ENCODE peak calls at places on chromosomes 16 and 17, in five cellular contexts. L is NCI-H2029; X is lower leg skin; C is endodermal cell; D is activated CD4-positive, alpha-beta T cell treated with anti-CD3 and anti-CD28 coated beads, Interleukin-2, amount 50 U/mL, for 4 hours. V is an unnamed sample.
A peak's percentile ranks its signal among the peaks of the same experiment; 100 is the strongest.

GRCh38 chr16:69927056-69927757 is 23.9 kb upstream of the CLEC18A start:
- DNase-seq in D (no peak), L (no peak), X (no peak), C (no peak), V (peak; percentile 88)

GRCh38 chr16:20167323-20167722 is 93.6 kb upstream of the GPR139 start:
- DNase-seq in D (no peak), X (no peak), C (no peak), L (no peak), V (no peak)

GRCh38 chr17:77528516-77529327 is 388.0 kb downstream of the SEC14L1 start:
- DNase-seq in C (peak; percentile 92), L (no peak), D (no peak), X (no peak), V (peak; percentile 55)

GRCh38 chr17:80029235-80029974 is 6.3 kb downstream of the TBC1D16 start:
- DNase-seq in L (peak; percentile 74), X (peak; percentile 89), C (peak; percentile 71), D (no peak), V (peak; percentile 83)

GRCh38 chr16:83606486-83607030 is 201.2 kb upstream of the HSBP1 start:
- DNase-seq in X (no peak), L (peak; percentile 5), C (peak; percentile 66), D (no peak), V (no peak)

GRCh38 chr16:11251525-11252481 is 4.2 kb downstream of the SOCS1 start:
- DNase-seq in C (no peak), L (no peak), X (no peak), D (peak; percentile 80), V (peak; percentile 81)

GRCh38 chr16:78609542-78610253 is 510.2 kb downstream of the WWOX start:
- DNase-seq in L (no peak), X (no peak), D (no peak), C (no peak), V (no peak)

GRCh38 chr17:43846963-43847369 is at the start of gene CD300LG:
- DNase-seq in C (peak; percentile 82), X (no peak), D (no peak), L (no peak), V (no peak)

GRCh38 chr16:84839054-84839453 is 19.3 kb downstream of the CRISPLD2 start:
- DNase-seq in D (no peak), L (no peak), X (no peak), C (no peak), V (peak; percentile 80)

GRCh38 chr17:75428775-75429469 is 23.4 kb upstream of the GRB2 start:
- DNase-seq in D (no peak), C (no peak), L (no peak), X (no peak), V (peak; percentile 87)

GRCh38 chr17:78667741-78668640 is 90.8 kb upstream of the DNAH17 start:
- DNase-seq in L (no peak), X (no peak), C (no peak), D (no peak), V (no peak)

GRCh38 chr17:35084987-35085386 is 21.5 kb upstream of the RFFL start:
- DNase-seq in C (no peak), D (no peak), L (no peak), X (no peak), V (peak; percentile 60)

GRCh38 chr17:42221886-42222745 is 27.8 kb upstream of the GHDC start:
- DNase-seq in D (peak; percentile 50), L (peak; percentile 25), X (no peak), C (peak; percentile 85), V (peak; percentile 70)

GRCh38 chr17:57531078-57531477 is 214.0 kb downstream of the CCDC182 start:
- DNase-seq in D (no peak), L (no peak), X (no peak), C (no peak), V (no peak)

GRCh38 chr17:76265624-76266243 is 586 bp downstream of the UBALD2 start:
- DNase-seq in C (peak; percentile 88), X (peak; percentile 43), D (peak; percentile 35), L (peak; percentile 13), V (peak; percentile 76)

GRCh38 chr17:32192379-32192778 is 50.1 kb downstream of the RHOT1 start:
- DNase-seq in X (no peak), D (no peak), L (no peak), C (no peak), V (no peak)

GRCh38 chr16:364091-364490 is 6.2 kb downstream of the MRPL28 start:
- DNase-seq in C (no peak), X (no peak), D (no peak), L (no peak), V (no peak)

GRCh38 chr17:80603380-80603779 is 58.7 kb downstream of the RPTOR start:
- DNase-seq in L (no peak), D (no peak), C (no peak), X (no peak), V (no peak)